ENCODE peak calls at places on chromosomes 2 and 18, in six cellular contexts. X is stomach, Z is IMR-90, N is lung, O is GM12891, F is mucosa of gallbladder. Y is an unnamed sample.

GRCh38 chr2:240463866-240464481 is 28.5 kb downstream of the GPC1 start:
- DNase-seq in Z (no peak), O (no peak), F (peak), X (peak), N (no peak), Y (no peak)

GRCh38 chr2:235279965-235280364 is 213.9 kb upstream of the AGAP1 start:
- DNase-seq in Z (no peak), O (no peak), X (no peak), F (no peak), N (no peak), Y (no peak)

GRCh38 chr2:28047698-28048097 is 157.2 kb downstream of the BABAM2 start:
- DNase-seq in F (no peak), X (no peak), N (no peak), O (no peak), Z (peak), Y (peak)

GRCh38 chr2:200455958-200456421 is 53.9 kb downstream of the KCTD18 start:
- DNase-seq in N (no peak), X (no peak), O (no peak), F (no peak), Z (no peak), Y (no peak)

GRCh38 chr18:11665146-11665545 is 23.9 kb upstream of the GNAL start:
- DNase-seq in Z (no peak), N (no peak), F (no peak), O (no peak), X (no peak), Y (no peak)

GRCh38 chr2:123771928-123772632 is 253.0 kb upstream of the CNTNAP5 start:
- DNase-seq in F (no peak), O (no peak), X (no peak), Z (no peak), N (no peak), Y (no peak)

GRCh38 chr2:160970052-160970846 is 190.0 kb upstream of the TANK start:
- DNase-seq in X (no peak), F (peak), Z (peak), N (no peak), O (no peak), Y (peak)

GRCh38 chr2:10971131-10971854 is 59.6 kb downstream of the KCNF1 start:
- DNase-seq in O (no peak), N (no peak), X (no peak), F (no peak), Z (no peak), Y (no peak)

GRCh38 chr2:190443778-190444481 is 35.8 kb downstream of the MFSD6 start:
- DNase-seq in O (no peak), F (no peak), N (no peak), Z (peak), X (no peak), Y (no peak)

GRCh38 chr2:20351555-20352229 is 1.0 kb upstream of the PUM2 start:
- DNase-seq in N (no peak), F (no peak), O (no peak), X (peak), Z (no peak), Y (no peak)

GRCh38 chr18:37441821-37442220 is 123.8 kb downstream of the CELF4 start:
- DNase-seq in N (no peak), X (no peak), Z (no peak), O (no peak), F (no peak), Y (no peak)

GRCh38 chr2:168801961-168802824 is at the start of gene NOSTRIN:
- DNase-seq in Z (peak), X (peak), O (no peak), N (peak), F (peak), Y (no peak)

Y was measured in hepatic stellate cell.